ENCODE peak calls at places on chromosomes 7 and 10, in five cellular contexts. One of them, this sample, is unnamed.

GRCh38 chr10:130871406-130871805 is 440.1 kb downstream of the TCERG1L start:
- DNase-seq in prostate gland: no peak
- DNase-seq in aorta: no peak
- DNase-seq in mesothelial cell of epicardium: no peak
- DNase-seq in cardiac fibroblast: no peak
- DNase-seq in this sample: no peak

GRCh38 chr7:40332516-40332915 is 197.7 kb downstream of the SUGCT start:
- DNase-seq in prostate gland: no peak
- DNase-seq in aorta: no peak
- DNase-seq in mesothelial cell of epicardium: no peak
- DNase-seq in cardiac fibroblast: no peak
- DNase-seq in this sample: no peak

GRCh38 chr7:149497467-149498261 is at the start of gene ZNF746:
- DNase-seq in prostate gland: peak; percentile 72
- DNase-seq in aorta: peak; percentile 89
- DNase-seq in mesothelial cell of epicardium: peak; percentile 46
- DNase-seq in cardiac fibroblast: peak; percentile 84
- DNase-seq in this sample: peak; percentile 85

GRCh38 chr10:83572036-83572435 is 567.3 kb upstream of the GHITM start:
- DNase-seq in prostate gland: no peak
- DNase-seq in aorta: no peak
- DNase-seq in mesothelial cell of epicardium: no peak
- DNase-seq in cardiac fibroblast: no peak
- DNase-seq in this sample: no peak

GRCh38 chr10:76311752-76312699 is 880.6 kb downstream of the LRMDA start:
- DNase-seq in prostate gland: no peak
- DNase-seq in aorta: no peak
- DNase-seq in mesothelial cell of epicardium: no peak
- DNase-seq in cardiac fibroblast: peak; percentile 24
- DNase-seq in this sample: no peak

GRCh38 chr10:86233131-86233530 is 133.5 kb downstream of the GRID1 start:
- DNase-seq in prostate gland: no peak
- DNase-seq in aorta: peak; percentile 9
- DNase-seq in mesothelial cell of epicardium: no peak
- DNase-seq in cardiac fibroblast: no peak
- DNase-seq in this sample: no peak

GRCh38 chr10:100866575-100867098 is 46.1 kb upstream of the SLF2 start:
- DNase-seq in prostate gland: no peak
- DNase-seq in aorta: no peak
- DNase-seq in mesothelial cell of epicardium: no peak
- DNase-seq in cardiac fibroblast: no peak
- DNase-seq in this sample: no peak

GRCh38 chr10:109374215-109374614 is 549.1 kb downstream of the XPNPEP1 start:
- DNase-seq in prostate gland: no peak
- DNase-seq in aorta: no peak
- DNase-seq in mesothelial cell of epicardium: no peak
- DNase-seq in cardiac fibroblast: peak; percentile 0
- DNase-seq in this sample: no peak

GRCh38 chr7:27107901-27108381 is 5.5 kb upstream of the HOXA2 start:
- DNase-seq in prostate gland: no peak
- DNase-seq in aorta: peak; percentile 49
- DNase-seq in mesothelial cell of epicardium: no peak
- DNase-seq in cardiac fibroblast: no peak
- DNase-seq in this sample: no peak

GRCh38 chr7:84047085-84047484 is 147.5 kb downstream of the SEMA3A start:
- DNase-seq in prostate gland: no peak
- DNase-seq in aorta: no peak
- DNase-seq in mesothelial cell of epicardium: no peak
- DNase-seq in cardiac fibroblast: no peak
- DNase-seq in this sample: no peak

GRCh38 chr7:25521236-25521635 is 292.9 kb upstream of the NPVF start:
- DNase-seq in prostate gland: no peak
- DNase-seq in aorta: no peak
- DNase-seq in mesothelial cell of epicardium: no peak
- DNase-seq in cardiac fibroblast: no peak
- DNase-seq in this sample: no peak

GRCh38 chr10:118584181-118584954 is 11.1 kb downstream of the PRLHR start:
- DNase-seq in prostate gland: no peak
- DNase-seq in aorta: no peak
- DNase-seq in mesothelial cell of epicardium: no peak
- DNase-seq in cardiac fibroblast: peak; percentile 75
- DNase-seq in this sample: no peak

GRCh38 chr7:143390098-143390772 is 9.1 kb downstream of the ZYX start:
- DNase-seq in prostate gland: no peak
- DNase-seq in aorta: no peak
- DNase-seq in mesothelial cell of epicardium: no peak
- DNase-seq in cardiac fibroblast: no peak
- DNase-seq in this sample: no peak

GRCh38 chr7:99473315-99473596 is 566 bp downstream of the ZNF789 start:
- DNase-seq in prostate gland: peak; percentile 41
- DNase-seq in aorta: peak; percentile 40
- DNase-seq in mesothelial cell of epicardium: no peak
- DNase-seq in cardiac fibroblast: peak; percentile 78
- DNase-seq in this sample: peak; percentile 26

GRCh38 chr7:48048113-48048512 is 12.8 kb downstream of the C7orf57 start:
- DNase-seq in prostate gland: no peak
- DNase-seq in aorta: no peak
- DNase-seq in mesothelial cell of epicardium: no peak
- DNase-seq in cardiac fibroblast: no peak
- DNase-seq in this sample: no peak

GRCh38 chr10:4704034-4704545 is 121.9 kb upstream of the AKR1E2 start:
- DNase-seq in prostate gland: no peak
- DNase-seq in aorta: no peak
- DNase-seq in mesothelial cell of epicardium: no peak
- DNase-seq in cardiac fibroblast: peak; percentile 93
- DNase-seq in this sample: peak; percentile 17

GRCh38 chr7:30212720-30213119 is 71.7 kb upstream of the ZNRF2 start:
- DNase-seq in prostate gland: no peak
- DNase-seq in aorta: no peak
- DNase-seq in mesothelial cell of epicardium: no peak
- DNase-seq in cardiac fibroblast: no peak
- DNase-seq in this sample: no peak

GRCh38 chr7:94325121-94325475 is 69.6 kb upstream of the COL1A2 start:
- DNase-seq in prostate gland: no peak
- DNase-seq in aorta: no peak
- DNase-seq in mesothelial cell of epicardium: no peak
- DNase-seq in cardiac fibroblast: no peak
- DNase-seq in this sample: no peak

GRCh38 chr10:31520982-31521381 is 202.0 kb downstream of the ZEB1 start:
- DNase-seq in prostate gland: no peak
- DNase-seq in aorta: no peak
- DNase-seq in mesothelial cell of epicardium: no peak
- DNase-seq in cardiac fibroblast: no peak
- DNase-seq in this sample: no peak